ENCODE peak calls at places on chromosomes 11 and 22, in six cellular contexts. E is cardiac muscle cell, L is PC-3, R is Caco-2, Q is mammary epithelial cell, F is esophagus squamous epithelium. P is an unnamed sample. For H3K27me3, the result is how much of the 10 kb centered on the place peaks cover.

GRCh38 chr11:119709638-119710346 is 19.2 kb downstream of the NECTIN1 start:
- DNase-seq in F (no peak), R (no peak), E (peak), Q (no peak), L (no peak), P (peak)

GRCh38 chr11:123509737-123510578 is 79.9 kb downstream of the GRAMD1B start:
- DNase-seq in L (peak), F (no peak), E (peak), R (no peak), Q (no peak), P (no peak)

GRCh38 chr11:125346565-125347260 is 149.4 kb downstream of the FEZ1 start:
- DNase-seq in Q (no peak), R (no peak), L (no peak), F (no peak), E (no peak), P (no peak)

GRCh38 chr11:85182437-85183109 is 444.6 kb downstream of the DLG2 start:
- DNase-seq in F (no peak), E (no peak), L (peak), Q (peak), R (peak), P (peak)

GRCh38 chr11:61132646-61133045 is 28.6 kb downstream of the VPS37C start:
- DNase-seq in E (no peak), F (no peak), R (no peak), Q (no peak), L (no peak), P (no peak)

GRCh38 chr11:76610871-76611475 is 59.6 kb downstream of the LRRC32 start:
- DNase-seq in E (no peak), F (no peak), L (no peak), Q (no peak), R (no peak), P (no peak)

GRCh38 chr22:44381761-44382454 is 69.2 kb upstream of the SHISAL1 start:
- DNase-seq in F (no peak), Q (no peak), R (no peak), L (no peak), E (no peak), P (no peak)

GRCh38 chr11:118272001-118272400 is 7.9 kb upstream of the MPZL2 start:
- DNase-seq in R (no peak), F (no peak), E (no peak), Q (no peak), L (no peak), P (no peak)

GRCh38 chr11:69472053-69472765 is 9.3 kb upstream of the LINC01488 start:
- DNase-seq in L (no peak), Q (no peak), R (no peak), E (no peak), F (no peak), P (no peak)

GRCh38 chr22:50705219-50705691 is 32.6 kb downstream of the SHANK3 start:
- DNase-seq in E (peak), R (no peak), F (no peak), Q (no peak), L (no peak), P (peak)

GRCh38 chr22:19819911-19820879 is 34.5 kb downstream of the GNB1L start:
- DNase-seq in Q (no peak), R (no peak), L (no peak), F (no peak), E (no peak), P (peak)

GRCh38 chr11:61445535-61445934 is 15.6 kb downstream of the SDHAF2 start:
- DNase-seq in Q (no peak), R (no peak), L (no peak), E (no peak), F (no peak), P (no peak)

GRCh38 chr11:2796091-2796490 is 89.5 kb downstream of the CDKN1C start:
- DNase-seq in Q (no peak), L (no peak), F (no peak), R (no peak), E (no peak), P (no peak)

GRCh38 chr22:24847490-24847889 is 41.5 kb downstream of the SGSM1 start:
- DNase-seq in L (no peak), Q (no peak), E (no peak), F (no peak), R (no peak), P (no peak)

GRCh38 chr22:19679476-19680099 is 34.7 kb upstream of the SEPTIN5 start:
- DNase-seq in Q (no peak), E (peak), R (peak), F (no peak), L (peak), P (no peak)

GRCh38 chr22:44329179-44329796 is 16.5 kb upstream of the SHISAL1 start:
- DNase-seq in Q (no peak), F (no peak), L (peak), E (no peak), R (no peak), P (no peak)

DNA sequence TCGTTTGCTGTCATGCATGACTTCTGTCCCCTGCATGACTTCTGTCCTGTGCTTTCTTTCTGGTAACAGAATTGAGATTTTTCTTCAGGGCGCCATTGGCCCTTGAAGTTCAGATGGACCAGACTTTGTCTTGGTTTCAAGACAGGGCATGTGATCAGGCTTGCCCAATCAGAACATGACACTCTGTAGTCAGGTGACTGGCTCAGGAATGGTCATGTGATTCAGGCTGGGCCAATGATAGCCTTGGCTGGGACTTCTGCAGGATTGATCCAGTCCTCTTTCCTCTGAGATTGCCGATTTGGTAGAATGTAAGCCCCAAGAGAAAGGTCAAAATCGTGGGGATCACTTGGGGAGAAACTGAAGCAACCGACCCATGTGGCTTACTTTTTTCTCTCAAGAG is 90.5 kb upstream of the ALX4 start:
- DNase-seq in R (no peak), L (no peak), Q (no peak), E (no peak), F (no peak), P (no peak)
- H3K27me3 ChIP-seq in R (under half), L (under half), Q (under half), E (under half), F (under half), P (under half)

GRCh38 chr11:120786206-120786735 is 237.6 kb upstream of the TBCEL start:
- DNase-seq in F (no peak), E (no peak), Q (no peak), R (no peak), L (no peak), P (no peak)

GRCh38 chr11:120780239-120780638 is 243.7 kb upstream of the TBCEL start:
- DNase-seq in E (peak), R (no peak), F (no peak), Q (no peak), L (peak), P (no peak)

GRCh38 chr11:120781486-120782120 is 242.3 kb upstream of the TBCEL start:
- DNase-seq in F (no peak), E (no peak), Q (no peak), R (no peak), L (no peak), P (no peak)

GRCh38 chr11:120785576-120785975 is 238.3 kb upstream of the TBCEL start:
- DNase-seq in R (no peak), L (no peak), E (no peak), F (no peak), Q (no peak), P (no peak)

GRCh38 chr11:120784566-120785251 is 239.2 kb upstream of the TBCEL start:
- DNase-seq in L (no peak), Q (no peak), E (no peak), F (no peak), R (no peak), P (no peak)
- H3K27me3 ChIP-seq in L (half or more), Q (under half), E (under half), F (under half), R (under half), P (under half)

GRCh38 chr22:22816766-22817410 is 70.7 kb upstream of the IGLL5 start:
- DNase-seq in R (no peak), E (no peak), L (no peak), Q (no peak), F (no peak), P (no peak)
- H3K27me3 ChIP-seq in R (under half), E (under half), L (under half), Q (under half), F (under half), P (under half)

GRCh38 chr11:1734571-1735081 is 15.8 kb downstream of the IFITM10 start:
- DNase-seq in R (no peak), Q (no peak), F (no peak), L (no peak), E (no peak), P (no peak)

GRCh38 chr11:1733009-1733715 is 17.2 kb downstream of the IFITM10 start:
- DNase-seq in E (no peak), F (no peak), Q (peak), R (no peak), L (no peak), P (no peak)

GRCh38 chr11:1735271-1735670 is 15.1 kb downstream of the IFITM10 start:
- DNase-seq in R (no peak), Q (peak), L (no peak), E (no peak), F (no peak), P (no peak)

GRCh38 chr11:1732421-1733008 is 17.9 kb downstream of the IFITM10 start:
- DNase-seq in E (no peak), F (no peak), Q (peak), R (no peak), L (peak), P (no peak)

DNA sequence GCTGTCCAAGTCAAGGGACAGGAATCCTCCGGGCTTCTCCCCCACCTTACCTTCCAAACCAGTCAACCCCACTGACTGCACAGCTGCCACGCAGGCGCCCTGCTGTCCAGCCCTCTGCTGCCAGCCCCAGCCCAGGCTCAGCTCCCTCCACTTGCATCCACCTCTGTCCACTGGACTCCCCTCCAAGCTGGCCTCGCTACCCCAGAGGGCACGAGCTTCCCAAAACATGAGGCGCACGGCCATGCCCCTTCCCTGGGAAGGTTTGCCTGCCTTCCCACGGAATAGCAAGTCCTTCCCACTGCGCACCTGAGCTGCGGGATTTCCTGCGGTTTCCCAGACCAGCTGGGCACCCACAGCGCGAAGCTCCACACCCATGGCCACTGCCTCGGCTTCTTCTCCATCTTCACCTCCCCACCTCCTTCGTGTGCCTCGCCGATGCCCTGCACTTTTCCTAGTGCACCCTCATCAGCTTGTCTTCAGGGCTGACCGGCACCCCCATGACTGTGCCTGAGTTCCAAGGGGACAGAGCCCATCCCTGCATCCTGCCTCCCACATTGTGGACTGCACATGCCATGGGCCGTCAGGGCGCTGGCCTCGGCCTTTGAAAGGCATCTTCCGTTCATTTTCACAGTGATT is 16.6 kb downstream of the IFITM10 start:
- DNase-seq in R (no peak), E (no peak), L (no peak), F (no peak), Q (peak), P (no peak)
- H3K27me3 ChIP-seq in R (under half), E (under half), L (under half), F (under half), Q (under half), P (under half)

DNA sequence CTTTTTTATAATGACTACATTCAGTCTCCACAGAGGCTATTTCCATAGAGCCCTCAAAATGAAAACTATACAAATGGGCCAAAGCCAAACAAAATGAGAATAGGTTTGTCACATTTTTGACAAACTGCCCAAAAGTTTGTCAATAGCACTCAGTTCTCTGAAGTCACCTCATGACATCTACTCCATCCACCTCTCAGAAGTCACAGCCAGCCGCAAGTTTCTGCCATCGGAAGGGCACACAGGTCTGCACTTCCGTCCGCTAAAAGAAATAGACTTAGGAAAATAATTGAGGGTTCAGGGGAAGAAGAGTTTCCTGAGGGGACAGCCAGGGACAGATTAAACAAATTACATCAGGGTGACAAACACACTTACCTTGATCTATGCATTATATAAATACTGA is 55.4 kb upstream of the JAM3 start:
- DNase-seq in R (no peak), Q (no peak), F (no peak), L (no peak), E (no peak), P (no peak)
- H3K27me3 ChIP-seq in R (under half), Q (under half), F (under half), L (half or more), E (under half), P (half or more)

GRCh38 chr11:17719940-17720795 is 797 bp downstream of the MYOD1 start:
- DNase-seq in F (no peak), R (no peak), L (no peak), Q (no peak), E (peak), P (no peak)

GRCh38 chr11:17719028-17719939 is at the start of gene MYOD1:
- DNase-seq in E (no peak), Q (no peak), F (no peak), R (no peak), L (no peak), P (no peak)

GRCh38 chr11:17722000-17722643 is 2.8 kb downstream of the MYOD1 start:
- DNase-seq in E (peak), L (peak), R (no peak), F (no peak), Q (no peak), P (no peak)

GRCh38 chr11:17720796-17721171 is 1.4 kb downstream of the MYOD1 start:
- DNase-seq in E (no peak), F (no peak), Q (no peak), R (no peak), L (no peak), P (no peak)

DNA sequence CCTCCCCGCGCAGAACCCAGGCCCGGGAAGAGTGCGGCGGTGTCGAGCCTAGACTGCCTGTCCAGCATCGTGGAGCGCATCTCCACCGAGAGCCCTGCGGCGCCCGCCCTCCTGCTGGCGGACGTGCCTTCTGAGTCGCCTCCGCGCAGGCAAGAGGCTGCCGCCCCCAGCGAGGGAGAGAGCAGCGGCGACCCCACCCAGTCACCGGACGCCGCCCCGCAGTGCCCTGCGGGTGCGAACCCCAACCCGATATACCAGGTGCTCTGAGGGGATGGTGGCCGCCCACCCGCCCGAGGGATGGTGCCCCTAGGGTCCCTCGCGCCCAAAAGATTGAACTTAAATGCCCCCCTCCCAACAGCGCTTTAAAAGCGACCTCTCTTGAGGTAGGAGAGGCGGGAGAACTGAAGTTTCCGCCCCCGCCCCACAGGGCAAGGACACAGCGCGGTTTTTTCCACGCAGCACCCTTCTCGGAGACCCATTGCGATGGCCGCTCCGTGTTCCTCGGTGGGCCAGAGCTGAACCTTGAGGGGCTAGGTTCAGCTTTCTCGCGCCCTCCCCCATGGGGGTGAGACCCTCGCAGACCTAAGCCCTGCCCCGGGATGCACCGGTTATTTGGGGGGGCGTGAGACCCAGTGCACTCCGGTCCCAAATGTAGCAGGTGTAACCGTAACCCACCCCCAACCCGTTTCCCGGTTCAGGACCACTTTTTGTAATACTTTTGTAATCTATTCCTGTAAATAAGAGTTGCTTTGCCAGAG is 2.0 kb downstream of the MYOD1 start:
- DNase-seq in E (no peak), R (no peak), F (no peak), L (no peak), Q (no peak), P (no peak)
- H3K27me3 ChIP-seq in E (half or more), R (under half), F (under half), L (under half), Q (under half), P (under half)

DNA sequence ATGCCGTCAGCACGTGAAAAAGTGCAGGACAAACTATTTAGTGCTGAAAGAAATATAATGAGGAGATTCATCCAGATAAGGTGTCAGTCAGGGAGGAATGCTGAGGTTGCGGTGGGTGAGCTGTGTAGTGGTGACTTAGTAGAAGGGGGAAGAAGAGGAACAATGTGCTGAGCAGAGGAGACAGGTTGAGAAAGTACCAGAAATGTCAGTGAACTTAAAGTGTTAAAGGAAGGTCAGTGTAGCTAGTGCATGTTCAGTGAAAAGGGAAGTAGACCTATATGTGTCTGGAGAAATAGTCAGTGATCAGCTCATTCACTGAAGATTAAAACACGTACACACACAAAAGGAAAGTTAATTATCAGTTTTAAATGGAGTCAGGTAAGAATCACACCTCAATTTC is 237.6 kb upstream of the CCDC179 start:
- DNase-seq in F (no peak), Q (no peak), E (no peak), L (no peak), R (no peak), P (no peak)
- H3K27me3 ChIP-seq in F (under half), Q (under half), E (under half), L (under half), R (under half), P (under half)

DNA sequence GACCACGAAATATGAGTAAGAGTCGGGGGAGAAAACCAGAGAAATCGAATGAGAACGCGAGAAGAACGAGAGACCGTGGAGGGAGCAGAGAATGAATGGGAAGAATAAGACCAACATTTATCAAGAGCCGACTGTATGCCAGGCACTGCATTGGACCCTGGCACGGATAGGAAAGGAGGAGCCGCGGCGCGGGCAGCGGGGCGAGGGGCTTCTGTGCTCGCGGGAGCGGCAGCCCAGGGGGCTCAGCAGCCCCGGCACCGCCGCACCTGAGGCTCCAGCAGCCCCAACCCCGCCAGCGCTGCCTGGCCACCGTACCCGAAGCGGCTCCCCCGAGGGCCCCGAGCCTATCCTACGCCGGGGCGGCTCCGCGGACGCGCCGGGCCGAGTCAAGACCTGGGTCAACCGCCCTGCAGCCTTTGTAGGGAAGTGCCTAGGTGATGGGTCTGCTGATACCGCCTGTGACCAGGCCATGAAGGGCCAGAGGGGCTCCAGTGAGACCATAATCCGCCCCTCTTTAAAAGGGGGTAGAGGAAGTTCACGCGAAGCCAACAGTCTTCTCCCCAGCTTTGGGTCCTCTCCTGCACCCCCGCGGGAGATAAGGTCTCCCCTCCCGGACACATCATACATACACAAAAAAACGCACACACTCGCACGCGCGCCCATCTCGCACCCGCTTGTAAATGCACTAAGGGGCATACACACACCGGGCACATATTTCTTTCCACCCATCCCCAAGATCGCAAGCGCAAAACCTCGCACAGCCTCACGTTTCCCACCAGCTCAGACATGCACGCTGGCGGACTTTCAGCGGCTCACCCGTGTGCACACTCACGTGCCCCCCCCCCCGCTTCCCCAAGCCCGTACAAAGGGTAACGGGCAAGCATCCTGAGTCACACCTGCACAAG is 964 bp upstream of the RTN4RL2 start:
- DNase-seq in L (peak), F (no peak), Q (no peak), R (no peak), E (no peak), P (peak)
- H3K27me3 ChIP-seq in L (under half), F (under half), Q (under half), R (under half), E (half or more), P (under half)

GRCh38 chr22:48898524-48899377 is 928.9 kb downstream of the BRD1 start:
- DNase-seq in R (no peak), L (no peak), Q (no peak), F (no peak), E (no peak), P (no peak)
- H3K27me3 ChIP-seq in R (under half), L (under half), Q (under half), F (under half), E (under half), P (under half)

GRCh38 chr22:46084943-46085830 is 65.1 kb upstream of the PPARA start:
- DNase-seq in Q (peak), L (peak), F (no peak), R (no peak), E (peak), P (no peak)
- H3K27me3 ChIP-seq in Q (under half), L (under half), F (under half), R (under half), E (under half), P (under half)